ENCODE peak calls at places on chromosome 4, in nine cellular contexts. One of them, this sample, is unnamed.

GRCh38 chr4:1547131-1547862 is 136.8 kb downstream of the FAM53A start:
- DNase-seq in amygdala: no peak
- DNase-seq in RCC 7860: no peak
- DNase-seq in AG04450: no peak
- DNase-seq in activated CD4-positive, alpha-beta T cell treated with anti-CD3 and anti-CD28 coated beads, Interleukin-2, amount 10 ng/mL, durations not matched to agents 7 days and 5 days: no peak
- DNase-seq in suprapubic skin: no peak
- DNase-seq in stimulated activated CD4-positive, alpha-beta T cell treated with anti-CD3 and anti-CD28 coated beads, Interleukin-4, amount 100 ng/mL, for 4 hours: no peak
- DNase-seq in T1000: no peak
- DNase-seq in amniotic stem cell: no peak
- DNase-seq in this sample: no peak

GRCh38 chr4:35734381-35735098 is 509.8 kb downstream of the ARAP2 start:
- DNase-seq in amygdala: no peak
- DNase-seq in RCC 7860: no peak
- DNase-seq in AG04450: no peak
- DNase-seq in activated CD4-positive, alpha-beta T cell treated with anti-CD3 and anti-CD28 coated beads, Interleukin-2, amount 10 ng/mL, durations not matched to agents 7 days and 5 days: no peak
- DNase-seq in suprapubic skin: no peak
- DNase-seq in stimulated activated CD4-positive, alpha-beta T cell treated with anti-CD3 and anti-CD28 coated beads, Interleukin-4, amount 100 ng/mL, for 4 hours: no peak
- DNase-seq in T1000: no peak
- DNase-seq in amniotic stem cell: no peak
- DNase-seq in this sample: no peak

GRCh38 chr4:118798658-118799057 is 37.3 kb downstream of the SEC24D start:
- DNase-seq in amygdala: no peak
- DNase-seq in RCC 7860: no peak
- DNase-seq in AG04450: no peak
- DNase-seq in activated CD4-positive, alpha-beta T cell treated with anti-CD3 and anti-CD28 coated beads, Interleukin-2, amount 10 ng/mL, durations not matched to agents 7 days and 5 days: no peak
- DNase-seq in suprapubic skin: no peak
- DNase-seq in stimulated activated CD4-positive, alpha-beta T cell treated with anti-CD3 and anti-CD28 coated beads, Interleukin-4, amount 100 ng/mL, for 4 hours: no peak
- DNase-seq in T1000: no peak
- DNase-seq in amniotic stem cell: no peak
- DNase-seq in this sample: no peak

GRCh38 chr4:169437299-169438047 is 166.7 kb upstream of the SH3RF1 start:
- DNase-seq in amygdala: no peak
- DNase-seq in RCC 7860: no peak
- DNase-seq in AG04450: no peak
- DNase-seq in activated CD4-positive, alpha-beta T cell treated with anti-CD3 and anti-CD28 coated beads, Interleukin-2, amount 10 ng/mL, durations not matched to agents 7 days and 5 days: no peak
- DNase-seq in suprapubic skin: no peak
- DNase-seq in stimulated activated CD4-positive, alpha-beta T cell treated with anti-CD3 and anti-CD28 coated beads, Interleukin-4, amount 100 ng/mL, for 4 hours: no peak
- DNase-seq in T1000: no peak
- DNase-seq in amniotic stem cell: no peak
- DNase-seq in this sample: no peak

GRCh38 chr4:38980903-38981676 is 51.1 kb downstream of the TMEM156 start:
- DNase-seq in amygdala: no peak
- DNase-seq in RCC 7860: no peak
- DNase-seq in AG04450: peak; percentile 80
- DNase-seq in activated CD4-positive, alpha-beta T cell treated with anti-CD3 and anti-CD28 coated beads, Interleukin-2, amount 10 ng/mL, durations not matched to agents 7 days and 5 days: no peak
- DNase-seq in suprapubic skin: no peak
- DNase-seq in stimulated activated CD4-positive, alpha-beta T cell treated with anti-CD3 and anti-CD28 coated beads, Interleukin-4, amount 100 ng/mL, for 4 hours: no peak
- DNase-seq in T1000: no peak
- DNase-seq in amniotic stem cell: no peak
- DNase-seq in this sample: peak; percentile 55

GRCh38 chr4:106652095-106652494 is 283.5 kb upstream of the GIMD1 start:
- DNase-seq in amygdala: no peak
- DNase-seq in RCC 7860: no peak
- DNase-seq in AG04450: no peak
- DNase-seq in activated CD4-positive, alpha-beta T cell treated with anti-CD3 and anti-CD28 coated beads, Interleukin-2, amount 10 ng/mL, durations not matched to agents 7 days and 5 days: no peak
- DNase-seq in suprapubic skin: no peak
- DNase-seq in stimulated activated CD4-positive, alpha-beta T cell treated with anti-CD3 and anti-CD28 coated beads, Interleukin-4, amount 100 ng/mL, for 4 hours: no peak
- DNase-seq in T1000: no peak
- DNase-seq in amniotic stem cell: no peak
- DNase-seq in this sample: no peak

GRCh38 chr4:113758361-113758760 is 3.2 kb downstream of the CAMK2D start:
- DNase-seq in amygdala: no peak
- DNase-seq in RCC 7860: peak; percentile 8
- DNase-seq in AG04450: no peak
- DNase-seq in activated CD4-positive, alpha-beta T cell treated with anti-CD3 and anti-CD28 coated beads, Interleukin-2, amount 10 ng/mL, durations not matched to agents 7 days and 5 days: no peak
- DNase-seq in suprapubic skin: no peak
- DNase-seq in stimulated activated CD4-positive, alpha-beta T cell treated with anti-CD3 and anti-CD28 coated beads, Interleukin-4, amount 100 ng/mL, for 4 hours: no peak
- DNase-seq in T1000: no peak
- DNase-seq in amniotic stem cell: no peak
- DNase-seq in this sample: peak; percentile 29

GRCh38 chr4:184193556-184194525 is 23.8 kb downstream of the ENPP6 start:
- DNase-seq in amygdala: no peak
- DNase-seq in RCC 7860: no peak
- DNase-seq in AG04450: no peak
- DNase-seq in activated CD4-positive, alpha-beta T cell treated with anti-CD3 and anti-CD28 coated beads, Interleukin-2, amount 10 ng/mL, durations not matched to agents 7 days and 5 days: no peak
- DNase-seq in suprapubic skin: peak; percentile 21
- DNase-seq in stimulated activated CD4-positive, alpha-beta T cell treated with anti-CD3 and anti-CD28 coated beads, Interleukin-4, amount 100 ng/mL, for 4 hours: no peak
- DNase-seq in T1000: no peak
- DNase-seq in amniotic stem cell: no peak
- DNase-seq in this sample: no peak

GRCh38 chr4:22510750-22511149 is 5.1 kb downstream of the ADGRA3 start:
- DNase-seq in amygdala: no peak
- DNase-seq in RCC 7860: no peak
- DNase-seq in AG04450: no peak
- DNase-seq in activated CD4-positive, alpha-beta T cell treated with anti-CD3 and anti-CD28 coated beads, Interleukin-2, amount 10 ng/mL, durations not matched to agents 7 days and 5 days: no peak
- DNase-seq in suprapubic skin: no peak
- DNase-seq in stimulated activated CD4-positive, alpha-beta T cell treated with anti-CD3 and anti-CD28 coated beads, Interleukin-4, amount 100 ng/mL, for 4 hours: no peak
- DNase-seq in T1000: no peak
- DNase-seq in amniotic stem cell: no peak
- DNase-seq in this sample: no peak

GRCh38 chr4:121594796-121595526 is 101.8 kb downstream of the ANXA5 start:
- DNase-seq in amygdala: no peak
- DNase-seq in RCC 7860: peak; percentile 86
- DNase-seq in AG04450: no peak
- DNase-seq in activated CD4-positive, alpha-beta T cell treated with anti-CD3 and anti-CD28 coated beads, Interleukin-2, amount 10 ng/mL, durations not matched to agents 7 days and 5 days: no peak
- DNase-seq in suprapubic skin: no peak
- DNase-seq in stimulated activated CD4-positive, alpha-beta T cell treated with anti-CD3 and anti-CD28 coated beads, Interleukin-4, amount 100 ng/mL, for 4 hours: no peak
- DNase-seq in T1000: peak; percentile 33
- DNase-seq in amniotic stem cell: no peak
- DNase-seq in this sample: no peak

GRCh38 chr4:125072269-125072668 is 242.5 kb upstream of the FAT4 start:
- DNase-seq in amygdala: no peak
- DNase-seq in RCC 7860: no peak
- DNase-seq in AG04450: no peak
- DNase-seq in activated CD4-positive, alpha-beta T cell treated with anti-CD3 and anti-CD28 coated beads, Interleukin-2, amount 10 ng/mL, durations not matched to agents 7 days and 5 days: no peak
- DNase-seq in suprapubic skin: no peak
- DNase-seq in stimulated activated CD4-positive, alpha-beta T cell treated with anti-CD3 and anti-CD28 coated beads, Interleukin-4, amount 100 ng/mL, for 4 hours: no peak
- DNase-seq in T1000: no peak
- DNase-seq in amniotic stem cell: no peak
- DNase-seq in this sample: no peak